ENCODE peak calls at places on chromosome 5, in ten cellular contexts. H is tibial artery; R is cardiac muscle cell; A is IMR-90; D is CD8-positive, alpha-beta T cell; C is naive thymus-derived CD4-positive, alpha-beta T cell; F is GM23338; E is RWPE2; P is lung; L is thoracic aorta. X is an unnamed sample. For H3K4me1, the result is how much of the 10 kb centered on the place peaks cover.

GRCh38 chr5:133612021-133612860 is at the start of gene FSTL4:
- DNase-seq in E (no peak), F (peak), R (peak), A (no peak), D (peak), L (no peak), H (no peak), C (peak), P (peak), X (no peak)

GRCh38 chr5:9344751-9345240 is 201.1 kb downstream of the SEMA5A start:
- DNase-seq in E (no peak), A (no peak), D (no peak), H (no peak), R (no peak), L (no peak), F (no peak), C (no peak), P (no peak), X (no peak)

GRCh38 chr5:77251921-77252320 is 41.4 kb downstream of the PDE8B start:
- DNase-seq in L (no peak), A (no peak), F (no peak), E (no peak), H (no peak), R (no peak), C (no peak), P (no peak), D (no peak), X (no peak)

GRCh38 chr5:135835766-135836165 is 1.3 kb downstream of the SLC25A48 start:
- DNase-seq in D (no peak), A (no peak), C (no peak), H (no peak), P (no peak), L (no peak), E (peak), R (no peak), F (no peak), X (no peak)

GRCh38 chr5:3199941-3200340 is 395.7 kb upstream of the IRX1 start:
- DNase-seq in A (no peak), D (no peak), H (no peak), L (no peak), P (no peak), F (peak), E (no peak), R (no peak), C (no peak), X (no peak)

GRCh38 chr5:119286516-119287488 is 69.0 kb upstream of the TNFAIP8 start:
- DNase-seq in E (no peak), A (no peak), H (no peak), F (no peak), D (no peak), C (no peak), P (no peak), R (no peak), L (no peak), X (no peak)

GRCh38 chr5:138339086-138339456 is 1.0 kb downstream of the FAM53C start:
- DNase-seq in C (no peak), L (no peak), F (peak), D (no peak), R (no peak), E (no peak), A (no peak), H (no peak), P (no peak), X (no peak)

GRCh38 chr5:112757468-112758208 is 20.0 kb downstream of the APC start:
- DNase-seq in F (peak), D (no peak), E (no peak), R (peak), P (no peak), C (no peak), L (no peak), H (no peak), A (peak), X (no peak)

GRCh38 chr5:116225318-116225717 is 140.5 kb downstream of the COMMD10 start:
- DNase-seq in D (no peak), L (no peak), E (no peak), F (no peak), P (no peak), A (no peak), C (no peak), R (no peak), H (no peak), X (no peak)

GRCh38 chr5:40486437-40487270 is 193.1 kb upstream of the PTGER4 start:
- DNase-seq in H (peak), R (no peak), P (no peak), L (no peak), D (peak), C (peak), A (peak), E (no peak), F (no peak), X (no peak)

GRCh38 chr5:82835488-82835887 is 241.7 kb downstream of the TMEM167A start:
- DNase-seq in E (no peak), A (no peak), H (no peak), P (no peak), L (no peak), C (no peak), F (no peak), R (no peak), D (no peak), X (no peak)

GRCh38 chr5:157865844-157866243 is 6.9 kb upstream of the CLINT1 start:
- DNase-seq in P (no peak), H (no peak), C (no peak), F (no peak), E (no peak), R (no peak), A (peak), L (no peak), D (no peak), X (no peak)

GRCh38 chr5:55577353-55578060 is 42.7 kb upstream of the PLPP1 start:
- DNase-seq in F (no peak), H (peak), D (no peak), E (no peak), L (no peak), R (no peak), P (no peak), C (no peak), A (no peak), X (no peak)

GRCh38 chr5:71586052-71586940 is 844 bp upstream of the MCCC2 start:
- DNase-seq in H (no peak), L (no peak), C (no peak), P (no peak), A (peak), F (peak), E (no peak), R (peak), D (no peak), X (no peak)

GRCh38 chr5:175724314-175724713 is 66.4 kb downstream of the HRH2 start:
- DNase-seq in R (no peak), H (no peak), D (no peak), C (no peak), F (no peak), A (no peak), L (no peak), E (no peak), P (no peak), X (no peak)

GRCh38 chr5:39006650-39007049 is 67.5 kb downstream of the RICTOR start:
- DNase-seq in R (no peak), P (no peak), E (no peak), L (no peak), D (no peak), H (no peak), F (no peak), C (no peak), A (no peak), X (no peak)

DNA sequence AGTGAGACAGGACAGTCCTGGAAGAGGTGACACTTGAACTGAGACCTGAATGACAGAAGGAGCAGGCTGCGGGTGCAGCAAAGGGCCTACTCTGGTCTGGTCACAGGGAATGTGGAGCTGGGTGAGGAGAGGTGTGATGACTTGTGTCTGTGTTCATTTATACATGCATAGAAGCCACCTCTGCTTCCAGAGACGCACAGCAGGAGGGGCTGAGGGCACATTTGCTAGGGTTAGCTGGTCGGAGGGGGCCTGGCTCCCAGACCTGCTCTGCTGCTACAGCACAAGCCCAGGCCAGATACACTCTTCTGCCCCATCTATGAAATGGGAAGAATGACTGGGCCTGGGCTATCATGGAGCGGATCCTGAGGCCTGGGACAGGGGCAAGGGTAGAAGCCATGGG is 15.6 kb downstream of the UNC5A start:
- DNase-seq in C (no peak), R (no peak), E (no peak), A (no peak), P (no peak), F (no peak), D (no peak), H (no peak), L (no peak), X (no peak)
- H3K4me3 ChIP-seq in C (no peak), R (no peak), E (no peak), A (no peak), P (no peak), F (no peak), D (no peak), H (no peak), L (no peak), X (no peak)

GRCh38 chr5:144232285-144232684 is 61.6 kb downstream of the KCTD16 start:
- DNase-seq in E (no peak), A (no peak), D (no peak), R (no peak), P (no peak), H (no peak), C (no peak), F (no peak), L (no peak), X (no peak)
- H3K27ac ChIP-seq in E (no peak), A (no peak), D (no peak), R (no peak), P (no peak), H (no peak), C (no peak), F (no peak), L (no peak), X (no peak)

DNA sequence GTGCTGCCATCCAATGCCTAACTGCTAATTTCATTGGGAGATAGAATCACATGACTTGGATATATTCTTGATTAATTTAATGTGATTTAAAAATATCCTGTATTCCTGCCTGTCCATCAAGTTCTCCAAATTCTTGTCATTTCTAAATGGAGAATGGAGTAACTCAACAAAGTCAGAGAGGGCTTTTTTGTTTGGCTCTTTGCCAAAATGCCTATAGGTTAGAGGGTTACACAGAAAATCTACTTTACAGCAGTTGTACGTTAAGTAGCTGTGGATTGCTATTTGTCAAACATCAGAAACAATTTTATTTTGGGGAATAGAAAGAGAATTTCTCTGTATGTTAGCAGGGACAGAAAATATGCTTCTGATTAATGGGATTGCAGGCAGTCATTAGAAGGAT is 5.9 kb downstream of the PIK3R1 start:
- DNase-seq in A (no peak), E (no peak), C (no peak), R (no peak), F (no peak), H (no peak), L (no peak), D (no peak), P (no peak), X (no peak)
- H3K4me1 ChIP-seq in A (under half), E (under half), C (under half), R (under half), F (under half), H (half or more), L (under half), D (half or more), P (under half), X (half or more)

GRCh38 chr5:177456591-177456964 is 10.0 kb downstream of the PRR7 start:
- DNase-seq in D (no peak), E (no peak), A (no peak), F (no peak), C (no peak), L (no peak), H (no peak), P (no peak), R (no peak), X (no peak)
- H3K4me3 ChIP-seq in D (peak), E (no peak), A (no peak), F (peak), C (no peak), L (no peak), H (no peak), P (no peak), R (no peak), X (peak)

X was measured in esophagus squamous epithelium.